ENCODE peak calls at places on chromosomes 1 and 21, in ten cellular contexts. One of them, this sample, is unnamed.

GRCh38 chr1:59414406-59415133 is 117.7 kb downstream of the FGGY start:
- DNase-seq in EL: peak
- DNase-seq in GM13976: no peak
- DNase-seq in MCF 10A: no peak
- DNase-seq in NCI-H1930: no peak
- DNase-seq in astrocyte of the spinal cord: peak
- DNase-seq in activated CD4-positive, alpha-beta T cell treated with anti-CD3 and anti-CD28 coated beads, Interleukin-2, amount 10 ng/mL, durations not matched to agents 7 days and 5 days: no peak
- DNase-seq in activated naive CD4-positive, alpha-beta T cell treated with anti-CD3 and anti-CD28 coated beads, Interleukin-2, amount 10 ng/mL, durations not matched to agents 7 days and 5 days: no peak
- DNase-seq in NCI-H1105: no peak
- DNase-seq in T-helper 17 cell: no peak
- DNase-seq in this sample: no peak

GRCh38 chr21:25214676-25215075 is 392.6 kb downstream of the MRPL39 start:
- DNase-seq in EL: no peak
- DNase-seq in GM13976: no peak
- DNase-seq in MCF 10A: no peak
- DNase-seq in NCI-H1930: no peak
- DNase-seq in astrocyte of the spinal cord: no peak
- DNase-seq in activated CD4-positive, alpha-beta T cell treated with anti-CD3 and anti-CD28 coated beads, Interleukin-2, amount 10 ng/mL, durations not matched to agents 7 days and 5 days: no peak
- DNase-seq in activated naive CD4-positive, alpha-beta T cell treated with anti-CD3 and anti-CD28 coated beads, Interleukin-2, amount 10 ng/mL, durations not matched to agents 7 days and 5 days: no peak
- DNase-seq in NCI-H1105: no peak
- DNase-seq in T-helper 17 cell: no peak
- DNase-seq in this sample: no peak

GRCh38 chr1:22418852-22419480 is 32.7 kb upstream of the ZBTB40 start:
- DNase-seq in EL: peak
- DNase-seq in GM13976: no peak
- DNase-seq in MCF 10A: no peak
- DNase-seq in NCI-H1930: no peak
- DNase-seq in astrocyte of the spinal cord: peak
- DNase-seq in activated CD4-positive, alpha-beta T cell treated with anti-CD3 and anti-CD28 coated beads, Interleukin-2, amount 10 ng/mL, durations not matched to agents 7 days and 5 days: no peak
- DNase-seq in activated naive CD4-positive, alpha-beta T cell treated with anti-CD3 and anti-CD28 coated beads, Interleukin-2, amount 10 ng/mL, durations not matched to agents 7 days and 5 days: no peak
- DNase-seq in NCI-H1105: no peak
- DNase-seq in T-helper 17 cell: no peak
- DNase-seq in this sample: no peak

GRCh38 chr1:231626951-231627614 is 493 bp downstream of the DISC1 start:
- DNase-seq in EL: peak
- DNase-seq in GM13976: peak
- DNase-seq in MCF 10A: peak
- DNase-seq in NCI-H1930: peak
- DNase-seq in astrocyte of the spinal cord: peak
- DNase-seq in activated CD4-positive, alpha-beta T cell treated with anti-CD3 and anti-CD28 coated beads, Interleukin-2, amount 10 ng/mL, durations not matched to agents 7 days and 5 days: peak
- DNase-seq in activated naive CD4-positive, alpha-beta T cell treated with anti-CD3 and anti-CD28 coated beads, Interleukin-2, amount 10 ng/mL, durations not matched to agents 7 days and 5 days: peak
- DNase-seq in NCI-H1105: no peak
- DNase-seq in T-helper 17 cell: peak
- DNase-seq in this sample: peak

GRCh38 chr1:206802401-206802800 is 30.1 kb upstream of the IL10 start:
- DNase-seq in EL: no peak
- DNase-seq in GM13976: no peak
- DNase-seq in MCF 10A: peak
- DNase-seq in NCI-H1930: no peak
- DNase-seq in astrocyte of the spinal cord: no peak
- DNase-seq in activated CD4-positive, alpha-beta T cell treated with anti-CD3 and anti-CD28 coated beads, Interleukin-2, amount 10 ng/mL, durations not matched to agents 7 days and 5 days: no peak
- DNase-seq in activated naive CD4-positive, alpha-beta T cell treated with anti-CD3 and anti-CD28 coated beads, Interleukin-2, amount 10 ng/mL, durations not matched to agents 7 days and 5 days: no peak
- DNase-seq in NCI-H1105: no peak
- DNase-seq in T-helper 17 cell: no peak
- DNase-seq in this sample: no peak

GRCh38 chr1:155024315-155024714 is 9.3 kb downstream of the DCST2 start:
- DNase-seq in EL: no peak
- DNase-seq in GM13976: no peak
- DNase-seq in MCF 10A: no peak
- DNase-seq in NCI-H1930: no peak
- DNase-seq in astrocyte of the spinal cord: no peak
- DNase-seq in activated CD4-positive, alpha-beta T cell treated with anti-CD3 and anti-CD28 coated beads, Interleukin-2, amount 10 ng/mL, durations not matched to agents 7 days and 5 days: no peak
- DNase-seq in activated naive CD4-positive, alpha-beta T cell treated with anti-CD3 and anti-CD28 coated beads, Interleukin-2, amount 10 ng/mL, durations not matched to agents 7 days and 5 days: no peak
- DNase-seq in NCI-H1105: no peak
- DNase-seq in T-helper 17 cell: no peak
- DNase-seq in this sample: no peak

GRCh38 chr1:89548486-89548857 is 23.8 kb downstream of the LRRC8B start:
- DNase-seq in EL: no peak
- DNase-seq in GM13976: no peak
- DNase-seq in MCF 10A: no peak
- DNase-seq in NCI-H1930: no peak
- DNase-seq in astrocyte of the spinal cord: no peak
- DNase-seq in activated CD4-positive, alpha-beta T cell treated with anti-CD3 and anti-CD28 coated beads, Interleukin-2, amount 10 ng/mL, durations not matched to agents 7 days and 5 days: no peak
- DNase-seq in activated naive CD4-positive, alpha-beta T cell treated with anti-CD3 and anti-CD28 coated beads, Interleukin-2, amount 10 ng/mL, durations not matched to agents 7 days and 5 days: no peak
- DNase-seq in NCI-H1105: no peak
- DNase-seq in T-helper 17 cell: no peak
- DNase-seq in this sample: no peak

GRCh38 chr1:226098870-226099832 is 36.6 kb downstream of the H3-3A start:
- DNase-seq in EL: no peak
- DNase-seq in GM13976: no peak
- DNase-seq in MCF 10A: peak
- DNase-seq in NCI-H1930: no peak
- DNase-seq in astrocyte of the spinal cord: no peak
- DNase-seq in activated CD4-positive, alpha-beta T cell treated with anti-CD3 and anti-CD28 coated beads, Interleukin-2, amount 10 ng/mL, durations not matched to agents 7 days and 5 days: no peak
- DNase-seq in activated naive CD4-positive, alpha-beta T cell treated with anti-CD3 and anti-CD28 coated beads, Interleukin-2, amount 10 ng/mL, durations not matched to agents 7 days and 5 days: no peak
- DNase-seq in NCI-H1105: no peak
- DNase-seq in T-helper 17 cell: no peak
- DNase-seq in this sample: no peak

GRCh38 chr1:26021647-26022403 is at the start of gene EXTL1:
- DNase-seq in EL: peak
- DNase-seq in GM13976: no peak
- DNase-seq in MCF 10A: no peak
- DNase-seq in NCI-H1930: no peak
- DNase-seq in astrocyte of the spinal cord: peak
- DNase-seq in activated CD4-positive, alpha-beta T cell treated with anti-CD3 and anti-CD28 coated beads, Interleukin-2, amount 10 ng/mL, durations not matched to agents 7 days and 5 days: no peak
- DNase-seq in activated naive CD4-positive, alpha-beta T cell treated with anti-CD3 and anti-CD28 coated beads, Interleukin-2, amount 10 ng/mL, durations not matched to agents 7 days and 5 days: no peak
- DNase-seq in NCI-H1105: no peak
- DNase-seq in T-helper 17 cell: no peak
- DNase-seq in this sample: peak

GRCh38 chr1:2414297-2414958 is 2.1 kb upstream of the PEX10 start:
- DNase-seq in EL: peak
- DNase-seq in GM13976: peak
- DNase-seq in MCF 10A: peak
- DNase-seq in NCI-H1930: no peak
- DNase-seq in astrocyte of the spinal cord: peak
- DNase-seq in activated CD4-positive, alpha-beta T cell treated with anti-CD3 and anti-CD28 coated beads, Interleukin-2, amount 10 ng/mL, durations not matched to agents 7 days and 5 days: peak
- DNase-seq in activated naive CD4-positive, alpha-beta T cell treated with anti-CD3 and anti-CD28 coated beads, Interleukin-2, amount 10 ng/mL, durations not matched to agents 7 days and 5 days: peak
- DNase-seq in NCI-H1105: peak
- DNase-seq in T-helper 17 cell: peak
- DNase-seq in this sample: peak

This sample was measured in hypothalamus.